ENCODE peak calls at places on chromosome 19, in five cellular contexts. U is T-helper 9 cell, R is fibroblast of pulmonary artery, P is anterior cingulate cortex, Y is nucleus accumbens. Q is an unnamed sample.

GRCh38 chr19:33429891-33430673 is 56.6 kb downstream of the CEBPG start:
- DNase-seq in U (peak; percentile 31), Y (no peak), P (no peak), R (no peak), Q (peak; percentile 70)

GRCh38 chr19:7478173-7478842 is 10.5 kb downstream of the PEX11G start:
- DNase-seq in Y (no peak), R (no peak), U (no peak), P (no peak), Q (no peak)

GRCh38 chr19:12047868-12048267 is 4.9 kb downstream of the ZNF878 start:
- DNase-seq in P (no peak), R (no peak), U (no peak), Y (no peak), Q (no peak)

GRCh38 chr19:50555447-50556235 is 12.6 kb downstream of the LRRC4B start:
- DNase-seq in P (peak; percentile 32), U (no peak), Y (no peak), R (peak; percentile 11), Q (no peak)

GRCh38 chr19:50406156-50406820 is 12.4 kb upstream of the SPIB start:
- DNase-seq in Y (no peak), R (no peak), U (no peak), P (no peak), Q (no peak)

GRCh38 chr19:35703343-35703742 is 1.0 kb upstream of the ZBTB32 start:
- DNase-seq in R (no peak), U (no peak), P (no peak), Y (no peak), Q (no peak)

GRCh38 chr19:50204811-50205675 is 1.6 kb downstream of the MYH14 start:
- DNase-seq in P (peak; percentile 61), R (no peak), Y (no peak), U (no peak), Q (peak; percentile 91)

GRCh38 chr19:45786533-45786894 is 4.2 kb upstream of the DMPK start:
- DNase-seq in R (no peak), Y (no peak), U (no peak), P (no peak), Q (no peak)

GRCh38 chr19:17137417-17137816 is 61.8 kb downstream of the MYO9B start:
- DNase-seq in P (no peak), R (no peak), U (no peak), Y (no peak), Q (no peak)

GRCh38 chr19:13099073-13099999 is 3.3 kb downstream of the LYL1 start:
- DNase-seq in R (peak; percentile 37), P (no peak), U (peak; percentile 72), Y (no peak), Q (peak; percentile 94)

Q was measured in posterior cingulate gyrus.